ENCODE peak calls at places on chromosomes 11 and 22, in four cellular contexts. Z is foreskin fibroblast, N is lower lobe of right lung, P is MM.1S. Y is an unnamed sample.

GRCh38 chr11:119461250-119461963 is 38.4 kb upstream of the THY1 start:
- DNase-seq in Z (peak), N (no peak), P (no peak), Y (no peak)

GRCh38 chr11:109914038-109914437 is 179.2 kb upstream of the ZC3H12C start:
- DNase-seq in Z (no peak), N (no peak), P (no peak), Y (no peak)

GRCh38 chr11:5753943-5754342 is at the start of gene OR52N4:
- DNase-seq in Z (no peak), N (no peak), P (no peak), Y (no peak)

GRCh38 chr11:88363566-88364169 is 26.1 kb upstream of the CTSC start:
- DNase-seq in Z (no peak), N (no peak), P (no peak), Y (no peak)

GRCh38 chr11:41283196-41283930 is 176.1 kb downstream of the LRRC4C start:
- DNase-seq in Z (no peak), N (no peak), P (no peak), Y (no peak)

GRCh38 chr22:37931893-37932389 is 21.5 kb downstream of the C22orf23 start:
- DNase-seq in Z (no peak), N (no peak), P (no peak), Y (no peak)

GRCh38 chr11:45922425-45923082 is at the start of gene LARGE2:
- DNase-seq in Z (no peak), N (peak), P (peak), Y (peak)

GRCh38 chr11:113841691-113842090 is 33.7 kb downstream of the USP28 start:
- DNase-seq in Z (no peak), N (no peak), P (no peak), Y (no peak)

GRCh38 chr11:89361738-89362137 is 129.4 kb downstream of the NOX4 start:
- DNase-seq in Z (no peak), N (no peak), P (no peak), Y (no peak)

GRCh38 chr22:27460596-27461347 is 340.8 kb downstream of the MN1 start:
- DNase-seq in Z (peak), N (no peak), P (no peak), Y (no peak)

GRCh38 chr11:117382746-117383145 is 55.1 kb downstream of the CEP164 start:
- DNase-seq in Z (no peak), N (no peak), P (no peak), Y (no peak)

GRCh38 chr11:89443366-89444303 is 47.5 kb downstream of the NOX4 start:
- DNase-seq in Z (no peak), N (no peak), P (no peak), Y (no peak)

GRCh38 chr11:60263434-60263833 is 17.0 kb upstream of the MS4A4A start:
- DNase-seq in Z (no peak), N (no peak), P (no peak), Y (no peak)

GRCh38 chr11:73651252-73651651 is 4.9 kb downstream of the PLEKHB1 start:
- DNase-seq in Z (no peak), N (no peak), P (no peak), Y (no peak)

GRCh38 chr22:21865041-21865440 is 2.4 kb downstream of the MAPK1 start:
- DNase-seq in Z (peak), N (no peak), P (no peak), Y (no peak)

DNA sequence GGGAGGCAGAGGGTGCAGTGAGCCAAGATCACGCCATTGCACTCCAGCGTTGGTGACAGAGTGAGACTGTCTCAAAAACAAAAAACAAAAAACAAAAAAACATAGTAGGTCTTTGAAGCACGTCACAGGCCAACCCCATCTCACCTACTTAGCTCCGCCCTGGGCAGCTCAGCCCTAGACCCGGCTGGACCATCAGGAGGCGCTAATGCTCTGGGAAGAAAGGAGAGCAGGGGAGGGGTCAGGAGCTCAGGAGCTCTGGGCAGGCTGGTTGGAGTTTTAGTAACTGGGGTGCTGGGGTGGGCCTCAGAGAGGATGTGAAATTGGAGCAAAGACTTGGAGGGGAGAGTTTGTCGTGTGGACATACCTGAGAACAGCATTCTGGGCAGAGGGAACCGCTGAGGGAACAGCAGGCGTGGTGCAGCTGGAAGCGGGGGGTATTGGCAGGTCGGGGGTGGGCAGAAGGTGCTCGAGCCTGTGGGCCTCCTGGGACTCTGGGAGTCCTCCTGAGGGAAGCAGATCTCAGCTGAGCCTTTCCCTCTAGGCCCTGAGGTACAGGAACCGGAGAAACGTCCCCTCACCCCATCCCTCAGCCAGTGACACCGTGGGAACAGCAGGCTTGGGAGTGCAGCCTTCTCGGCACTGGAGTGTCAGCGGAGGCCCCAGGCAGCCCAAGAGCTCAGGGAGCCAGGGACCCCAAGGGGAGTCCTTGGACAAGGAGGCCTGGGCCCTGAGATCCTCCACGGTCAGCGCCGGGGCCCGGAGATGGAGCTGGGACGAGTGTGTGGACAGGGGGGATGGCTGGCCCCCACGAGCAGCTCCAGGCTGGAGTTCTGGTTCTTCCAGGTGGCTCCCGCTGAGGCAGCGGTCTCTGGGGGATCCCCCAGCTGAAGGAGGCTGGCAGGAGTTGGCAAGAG is 2.2 kb upstream of the RPS6KA4 start:
- DNase-seq in Z (no peak), N (no peak), P (no peak), Y (peak)
- TF ChIP-seq CTCF in Z (peak), N (peak), P (peak), Y (peak)

GRCh38 chr11:124748100-124748418 is 4.0 kb downstream of the VSIG2 start:
- DNase-seq in Z (no peak), N (no peak), P (no peak), Y (peak)

GRCh38 chr11:124745270-124745834 is 5.6 kb downstream of the NRGN start:
- DNase-seq in Z (no peak), N (no peak), P (no peak), Y (peak)

GRCh38 chr11:124746621-124747243 is 5.3 kb downstream of the VSIG2 start:
- DNase-seq in Z (peak), N (peak), P (peak), Y (peak)

GRCh38 chr11:124747406-124748099 is 4.5 kb downstream of the VSIG2 start:
- DNase-seq in Z (no peak), N (no peak), P (no peak), Y (peak)

DNA sequence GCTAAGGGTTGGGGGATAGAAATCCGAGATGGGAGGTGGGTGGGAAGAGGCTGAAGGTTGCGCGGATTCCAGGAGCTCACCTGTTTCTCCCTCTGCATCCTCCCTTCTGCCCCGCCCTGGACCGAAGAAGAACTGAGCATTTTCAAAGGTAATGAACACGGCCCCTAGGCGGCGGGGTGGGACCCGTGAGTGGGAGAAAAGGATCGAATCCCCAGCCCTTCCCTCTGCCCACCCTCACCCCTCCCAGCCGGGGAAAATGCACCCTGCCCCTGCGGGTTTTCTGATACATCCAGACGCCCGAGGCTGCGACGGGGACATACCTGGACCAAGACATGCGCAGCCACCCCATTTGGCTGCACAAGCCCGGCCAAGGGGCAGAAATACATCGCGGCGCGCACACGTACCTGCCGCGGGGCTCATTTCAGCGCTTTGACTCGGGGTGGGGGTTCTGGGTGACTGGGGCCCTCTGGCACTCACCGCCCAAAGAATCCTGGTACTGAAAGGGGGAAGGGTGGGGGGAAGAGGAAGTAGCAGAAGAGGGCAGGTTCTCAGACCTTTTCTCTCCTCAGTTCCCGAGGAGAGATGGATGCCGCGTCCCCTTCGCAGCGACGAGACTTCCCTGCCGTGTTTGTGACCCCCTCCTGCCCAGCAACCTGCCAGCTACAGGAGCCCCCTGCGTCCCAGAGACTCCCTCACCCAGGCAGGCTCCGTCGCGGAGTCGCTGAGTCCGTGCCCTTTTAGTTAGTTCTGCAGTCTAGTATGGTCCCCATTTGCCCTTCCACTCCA is 6.0 kb downstream of the VSIG2 start:
- DNase-seq in Z (no peak), N (no peak), P (peak), Y (peak)
- TF ChIP-seq CTCF in Z (peak), N (no peak), P (peak), Y (peak)

GRCh38 chr11:9386901-9387300 is 2.4 kb downstream of the IPO7 start:
- DNase-seq in Z (no peak), N (no peak), P (no peak), Y (no peak)

GRCh38 chr11:9385288-9385902 is 943 bp downstream of the IPO7 start:
- DNase-seq in Z (no peak), N (no peak), P (peak), Y (no peak)

GRCh38 chr11:9380773-9381172 is 3.7 kb upstream of the IPO7 start:
- DNase-seq in Z (no peak), N (no peak), P (no peak), Y (no peak)

GRCh38 chr11:9386086-9386485 is 1.6 kb downstream of the IPO7 start:
- DNase-seq in Z (no peak), N (no peak), P (no peak), Y (no peak)

GRCh38 chr11:9384535-9385287 is at the start of gene IPO7:
- DNase-seq in Z (peak), N (peak), P (peak), Y (peak)
- TF ChIP-seq CTCF in Z (peak), N (no peak), P (peak), Y (no peak)

GRCh38 chr22:32518351-32518750 is 43.7 kb downstream of the FBXO7 start:
- DNase-seq in Z (peak), N (no peak), P (no peak), Y (no peak)

GRCh38 chr22:32517921-32518320 is 43.3 kb downstream of the FBXO7 start:
- DNase-seq in Z (no peak), N (no peak), P (no peak), Y (no peak)

GRCh38 chr22:32520612-32521011 is 46.0 kb downstream of the FBXO7 start:
- DNase-seq in Z (no peak), N (no peak), P (no peak), Y (no peak)

GRCh38 chr22:32517488-32517887 is 42.9 kb downstream of the FBXO7 start:
- DNase-seq in Z (no peak), N (no peak), P (no peak), Y (no peak)

DNA sequence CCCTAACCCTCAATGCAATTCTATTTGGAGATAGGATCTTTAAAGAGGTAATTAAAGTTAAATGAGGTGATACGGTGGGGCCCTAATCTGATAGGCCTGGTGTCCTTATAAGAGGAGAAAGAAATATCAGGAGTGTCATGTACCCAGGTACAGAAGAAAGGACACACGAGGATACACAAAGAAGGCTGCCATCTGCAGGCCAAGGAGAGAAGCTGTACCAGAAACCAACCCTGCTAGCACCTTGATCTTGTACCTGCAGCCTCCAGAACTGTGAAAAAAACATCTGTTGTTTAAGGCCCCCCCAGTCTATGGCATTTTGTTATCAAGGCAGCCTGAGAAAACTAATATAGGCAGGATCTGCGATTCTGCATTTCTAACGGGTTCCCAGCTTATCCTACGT is 44.2 kb downstream of the FBXO7 start:
- DNase-seq in Z (no peak), N (no peak), P (no peak), Y (no peak)
- TF ChIP-seq CTCF in Z (no peak), N (no peak), P (peak), Y (peak)

GRCh38 chr11:68855205-68855978 is 13.7 kb upstream of the CPT1A start:
- DNase-seq in Z (no peak), N (peak), P (peak), Y (peak)

GRCh38 chr11:68852628-68853027 is 10.9 kb upstream of the CPT1A start:
- DNase-seq in Z (no peak), N (no peak), P (no peak), Y (no peak)

GRCh38 chr11:68854273-68854958 is 12.7 kb upstream of the CPT1A start:
- DNase-seq in Z (no peak), N (no peak), P (no peak), Y (peak)

GRCh38 chr11:68859123-68859522 is 17.4 kb upstream of the CPT1A start:
- DNase-seq in Z (no peak), N (no peak), P (no peak), Y (no peak)

DNA sequence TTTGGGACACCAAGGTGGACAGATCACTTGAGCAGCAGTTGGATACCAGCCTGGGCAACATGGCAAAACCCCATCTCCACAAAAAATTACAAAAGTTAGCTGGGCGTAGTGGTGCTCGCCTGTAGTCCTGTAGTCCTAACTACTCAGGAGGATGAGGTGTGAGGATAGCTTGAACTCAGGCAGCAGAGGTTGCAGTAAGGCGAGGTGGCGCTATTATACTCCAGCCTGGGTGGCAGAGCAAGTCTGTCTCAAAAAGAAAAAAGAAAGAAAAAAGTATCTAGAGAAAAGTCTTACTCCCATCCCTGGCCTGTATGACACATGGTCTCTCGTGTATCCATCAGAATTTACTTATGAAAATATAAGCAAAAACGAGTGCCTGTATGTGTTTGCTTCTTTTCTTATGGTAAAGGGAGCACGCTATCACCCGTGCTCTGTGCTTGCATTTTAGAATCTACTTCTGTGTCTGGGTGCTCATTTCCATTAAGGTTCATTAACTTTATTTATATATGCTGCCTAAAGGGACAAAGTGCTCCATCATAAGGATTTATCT is 15.4 kb upstream of the CPT1A start:
- DNase-seq in Z (no peak), N (no peak), P (no peak), Y (no peak)
- TF ChIP-seq CTCF in Z (no peak), N (no peak), P (no peak), Y (no peak)

Y was measured in GM20000.